ENCODE peak calls at places on chromosomes 16 and 17, in eight cellular contexts. One of them, this sample, is unnamed.

GRCh38 chr17:31877911-31878702 is 19.1 kb upstream of the COPRS start:
- DNase-seq in H9: no peak
- DNase-seq in heart right ventricle: no peak
- DNase-seq in OCI-LY7: no peak
- DNase-seq in transverse colon: no peak
- DNase-seq in mesendoderm: no peak
- DNase-seq in small intestine: no peak
- DNase-seq in neuronal stem cell: no peak
- DNase-seq in this sample: no peak

GRCh38 chr17:79842656-79843474 is 3.6 kb upstream of the CBX4 start:
- DNase-seq in H9: no peak
- DNase-seq in heart right ventricle: no peak
- DNase-seq in transverse colon: peak; percentile 32
- DNase-seq in small intestine: no peak
- DNase-seq in neuronal stem cell: no peak
- DNase-seq in OCI-LY7: no peak
- DNase-seq in mesendoderm: no peak
- DNase-seq in this sample: no peak

GRCh38 chr16:81636298-81636960 is 142.7 kb upstream of the PLCG2 start:
- DNase-seq in small intestine: peak; percentile 48
- DNase-seq in H9: no peak
- DNase-seq in mesendoderm: no peak
- DNase-seq in OCI-LY7: no peak
- DNase-seq in heart right ventricle: no peak
- DNase-seq in transverse colon: no peak
- DNase-seq in neuronal stem cell: no peak
- DNase-seq in this sample: no peak

GRCh38 chr16:31480851-31481250 is 2.1 kb upstream of the SLC5A2 start:
- DNase-seq in OCI-LY7: no peak
- DNase-seq in H9: no peak
- DNase-seq in small intestine: peak; percentile 82
- DNase-seq in heart right ventricle: peak; percentile 50
- DNase-seq in neuronal stem cell: no peak
- DNase-seq in mesendoderm: no peak
- DNase-seq in transverse colon: peak; percentile 59
- DNase-seq in this sample: no peak

GRCh38 chr17:556431-556995 is 158.1 kb downstream of the VPS53 start:
- DNase-seq in H9: no peak
- DNase-seq in neuronal stem cell: no peak
- DNase-seq in transverse colon: no peak
- DNase-seq in mesendoderm: no peak
- DNase-seq in OCI-LY7: no peak
- DNase-seq in small intestine: no peak
- DNase-seq in heart right ventricle: no peak
- DNase-seq in this sample: peak; percentile 8

GRCh38 chr17:4205917-4206316 is 57.9 kb downstream of the ANKFY1 start:
- DNase-seq in transverse colon: no peak
- DNase-seq in heart right ventricle: no peak
- DNase-seq in neuronal stem cell: no peak
- DNase-seq in OCI-LY7: no peak
- DNase-seq in small intestine: no peak
- DNase-seq in mesendoderm: no peak
- DNase-seq in H9: peak; percentile 2
- DNase-seq in this sample: no peak

GRCh38 chr17:77097772-77098171 is 43.0 kb upstream of the SEC14L1 start:
- DNase-seq in small intestine: no peak
- DNase-seq in neuronal stem cell: no peak
- DNase-seq in transverse colon: no peak
- DNase-seq in mesendoderm: no peak
- DNase-seq in OCI-LY7: no peak
- DNase-seq in heart right ventricle: no peak
- DNase-seq in H9: no peak
- DNase-seq in this sample: no peak

GRCh38 chr16:5001986-5002385 is 31.7 kb downstream of the NAGPA start:
- DNase-seq in OCI-LY7: no peak
- DNase-seq in small intestine: no peak
- DNase-seq in transverse colon: no peak
- DNase-seq in H9: no peak
- DNase-seq in neuronal stem cell: no peak
- DNase-seq in mesendoderm: no peak
- DNase-seq in heart right ventricle: no peak
- DNase-seq in this sample: no peak

GRCh38 chr16:29738514-29738913 is 7.3 kb downstream of the C16orf54 start:
- DNase-seq in transverse colon: peak; percentile 44
- DNase-seq in H9: no peak
- DNase-seq in small intestine: no peak
- DNase-seq in mesendoderm: no peak
- DNase-seq in heart right ventricle: no peak
- DNase-seq in OCI-LY7: peak; percentile 70
- DNase-seq in neuronal stem cell: no peak
- DNase-seq in this sample: no peak

GRCh38 chr17:4519361-4519788 is 20.7 kb downstream of the SPNS2 start:
- DNase-seq in heart right ventricle: peak; percentile 83
- DNase-seq in neuronal stem cell: no peak
- DNase-seq in OCI-LY7: no peak
- DNase-seq in transverse colon: no peak
- DNase-seq in small intestine: no peak
- DNase-seq in mesendoderm: no peak
- DNase-seq in H9: no peak
- DNase-seq in this sample: no peak

GRCh38 chr17:80826346-80826954 is 165.2 kb upstream of the CHMP6 start:
- DNase-seq in heart right ventricle: no peak
- DNase-seq in OCI-LY7: no peak
- DNase-seq in transverse colon: no peak
- DNase-seq in mesendoderm: no peak
- DNase-seq in small intestine: no peak
- DNase-seq in neuronal stem cell: no peak
- DNase-seq in H9: no peak
- DNase-seq in this sample: no peak

GRCh38 chr17:44045493-44045892 is 21.0 kb downstream of the LSM12 start:
- DNase-seq in mesendoderm: no peak
- DNase-seq in neuronal stem cell: no peak
- DNase-seq in OCI-LY7: no peak
- DNase-seq in H9: no peak
- DNase-seq in small intestine: no peak
- DNase-seq in transverse colon: no peak
- DNase-seq in heart right ventricle: no peak
- DNase-seq in this sample: no peak

GRCh38 chr17:44038604-44039007 is 23.8 kb upstream of the TMEM101 start:
- DNase-seq in heart right ventricle: no peak
- DNase-seq in mesendoderm: no peak
- DNase-seq in neuronal stem cell: no peak
- DNase-seq in transverse colon: no peak
- DNase-seq in H9: no peak
- DNase-seq in OCI-LY7: no peak
- DNase-seq in small intestine: peak; percentile 70
- DNase-seq in this sample: no peak

GRCh38 chr17:44043326-44043725 is 23.1 kb downstream of the LSM12 start:
- DNase-seq in transverse colon: no peak
- DNase-seq in H9: no peak
- DNase-seq in OCI-LY7: no peak
- DNase-seq in heart right ventricle: no peak
- DNase-seq in small intestine: no peak
- DNase-seq in neuronal stem cell: no peak
- DNase-seq in mesendoderm: no peak
- DNase-seq in this sample: no peak

GRCh38 chr17:44044092-44044491 is 22.4 kb downstream of the LSM12 start:
- DNase-seq in H9: no peak
- DNase-seq in small intestine: no peak
- DNase-seq in transverse colon: no peak
- DNase-seq in OCI-LY7: no peak
- DNase-seq in mesendoderm: no peak
- DNase-seq in neuronal stem cell: no peak
- DNase-seq in heart right ventricle: no peak
- DNase-seq in this sample: no peak

DNA sequence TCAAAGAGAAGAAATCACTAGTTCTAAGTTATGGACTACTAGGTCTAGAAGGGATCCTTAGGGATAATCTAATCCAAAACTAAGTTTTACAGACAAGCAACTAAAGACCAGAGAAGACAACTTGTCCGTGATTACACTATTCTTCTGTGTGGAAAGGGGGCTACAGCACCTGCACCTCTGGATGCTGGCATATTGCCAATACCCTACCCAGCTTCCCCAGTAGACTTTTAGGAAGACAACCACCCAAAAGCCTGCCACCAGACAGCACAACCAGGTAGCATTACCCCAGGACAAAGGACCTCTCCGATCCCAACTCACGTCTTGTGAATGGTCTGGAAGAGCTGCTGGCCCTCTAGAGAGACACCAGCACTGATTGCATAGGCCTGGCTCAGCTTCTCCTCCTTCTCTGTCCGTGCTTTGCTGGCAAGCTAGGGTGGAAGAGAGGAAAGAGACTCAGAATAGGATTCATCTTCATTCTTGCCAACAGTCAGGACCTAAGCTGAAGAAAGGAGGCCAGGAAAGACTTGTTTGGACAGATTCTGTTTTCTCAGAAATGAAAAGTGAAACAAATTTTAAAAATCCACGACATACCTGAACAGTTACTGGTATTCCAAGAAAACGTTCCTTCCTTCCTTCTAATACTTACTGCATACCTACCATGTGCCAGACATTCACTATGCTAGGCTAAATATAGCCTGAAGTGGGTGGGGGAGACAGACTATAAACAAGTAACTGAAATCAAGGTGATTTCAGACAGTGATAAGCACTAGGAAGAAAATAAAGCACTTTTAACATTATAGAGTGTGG is 25.3 kb upstream of the TMEM101 start:
- DNase-seq in small intestine: no peak
- DNase-seq in H9: no peak
- DNase-seq in transverse colon: no peak
- DNase-seq in heart right ventricle: no peak
- DNase-seq in mesendoderm: no peak
- DNase-seq in OCI-LY7: no peak
- DNase-seq in neuronal stem cell: no peak
- DNase-seq in this sample: no peak
- H3K27ac ChIP-seq in small intestine: no peak overlapping the region
- H3K27ac ChIP-seq in H9: no peak overlapping the region
- H3K27ac ChIP-seq in transverse colon: peak overlapping the region; percentile 59
- H3K27ac ChIP-seq in heart right ventricle: no peak overlapping the region
- H3K27ac ChIP-seq in mesendoderm: no peak overlapping the region
- H3K27ac ChIP-seq in OCI-LY7: no peak overlapping the region
- H3K27ac ChIP-seq in neuronal stem cell: no peak overlapping the region
- H3K27ac ChIP-seq in this sample: no peak overlapping the region

DNA sequence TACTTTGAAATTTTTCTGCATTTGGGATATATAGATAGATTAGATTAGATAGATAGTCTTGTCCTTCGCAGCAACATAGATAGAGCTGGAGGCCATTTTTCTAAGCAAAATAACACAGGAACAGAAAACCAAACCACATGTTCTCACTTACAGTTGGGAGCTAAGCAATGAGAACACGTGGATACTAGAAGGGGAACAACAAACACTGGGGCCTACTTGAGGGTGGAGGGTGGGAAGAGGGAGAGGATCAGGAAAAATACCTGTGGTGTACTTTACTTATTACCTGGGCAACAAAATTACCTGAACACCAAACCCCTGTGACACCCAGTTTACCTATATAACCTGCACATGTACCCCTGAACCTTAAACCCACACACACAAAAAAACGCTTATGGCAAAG is 14.3 kb downstream of the PRKAR1A start:
- DNase-seq in heart right ventricle: no peak
- DNase-seq in neuronal stem cell: no peak
- DNase-seq in transverse colon: no peak
- DNase-seq in H9: no peak
- DNase-seq in OCI-LY7: no peak
- DNase-seq in small intestine: no peak
- DNase-seq in mesendoderm: no peak
- DNase-seq in this sample: no peak
- H3K27ac ChIP-seq in heart right ventricle: no peak overlapping the region
- H3K27ac ChIP-seq in neuronal stem cell: no peak overlapping the region
- H3K27ac ChIP-seq in transverse colon: no peak overlapping the region
- H3K27ac ChIP-seq in H9: no peak overlapping the region
- H3K27ac ChIP-seq in OCI-LY7: no peak overlapping the region
- H3K27ac ChIP-seq in small intestine: peak overlapping the region; percentile 4
- H3K27ac ChIP-seq in mesendoderm: no peak overlapping the region
- H3K27ac ChIP-seq in this sample: no peak overlapping the region

DNA sequence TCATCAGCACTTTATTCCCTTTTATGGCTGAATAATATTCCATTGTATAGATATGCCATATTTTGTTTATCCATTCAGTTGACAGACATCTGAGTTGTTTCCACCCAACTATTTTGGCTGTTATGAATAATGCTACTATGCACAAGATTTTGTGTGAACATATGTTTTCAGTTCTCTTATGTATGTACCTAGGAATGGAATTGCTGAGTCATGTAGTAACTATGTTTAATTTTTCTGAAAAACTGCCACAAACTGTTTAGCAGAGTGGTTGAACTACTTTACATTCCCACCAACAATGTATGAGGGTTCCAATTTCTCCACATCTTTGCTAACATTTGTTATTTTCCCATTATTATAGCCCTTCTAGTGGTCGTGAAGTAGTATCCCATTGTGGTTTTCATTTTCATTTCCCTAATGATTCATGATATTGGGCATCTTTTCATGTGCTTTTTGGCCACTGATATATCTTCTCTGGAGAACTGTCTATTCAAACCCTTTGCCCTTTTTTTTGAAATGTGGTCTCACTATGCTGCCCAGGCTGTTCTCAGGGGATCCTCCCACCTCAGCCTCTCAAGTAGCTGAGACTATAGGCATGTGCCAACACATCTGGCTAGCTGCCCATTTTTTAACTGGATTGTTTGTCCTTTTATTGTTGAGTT is 26.3 kb downstream of the SMURF2 start:
- DNase-seq in small intestine: no peak
- DNase-seq in heart right ventricle: no peak
- DNase-seq in H9: no peak
- DNase-seq in transverse colon: no peak
- DNase-seq in mesendoderm: no peak
- DNase-seq in neuronal stem cell: no peak
- DNase-seq in OCI-LY7: no peak
- DNase-seq in this sample: no peak
- H3K27ac ChIP-seq in small intestine: no peak overlapping the region
- H3K27ac ChIP-seq in heart right ventricle: no peak overlapping the region
- H3K27ac ChIP-seq in H9: no peak overlapping the region
- H3K27ac ChIP-seq in transverse colon: no peak overlapping the region
- H3K27ac ChIP-seq in mesendoderm: no peak overlapping the region
- H3K27ac ChIP-seq in neuronal stem cell: no peak overlapping the region
- H3K27ac ChIP-seq in OCI-LY7: no peak overlapping the region
- H3K27ac ChIP-seq in this sample: no peak overlapping the region

DNA sequence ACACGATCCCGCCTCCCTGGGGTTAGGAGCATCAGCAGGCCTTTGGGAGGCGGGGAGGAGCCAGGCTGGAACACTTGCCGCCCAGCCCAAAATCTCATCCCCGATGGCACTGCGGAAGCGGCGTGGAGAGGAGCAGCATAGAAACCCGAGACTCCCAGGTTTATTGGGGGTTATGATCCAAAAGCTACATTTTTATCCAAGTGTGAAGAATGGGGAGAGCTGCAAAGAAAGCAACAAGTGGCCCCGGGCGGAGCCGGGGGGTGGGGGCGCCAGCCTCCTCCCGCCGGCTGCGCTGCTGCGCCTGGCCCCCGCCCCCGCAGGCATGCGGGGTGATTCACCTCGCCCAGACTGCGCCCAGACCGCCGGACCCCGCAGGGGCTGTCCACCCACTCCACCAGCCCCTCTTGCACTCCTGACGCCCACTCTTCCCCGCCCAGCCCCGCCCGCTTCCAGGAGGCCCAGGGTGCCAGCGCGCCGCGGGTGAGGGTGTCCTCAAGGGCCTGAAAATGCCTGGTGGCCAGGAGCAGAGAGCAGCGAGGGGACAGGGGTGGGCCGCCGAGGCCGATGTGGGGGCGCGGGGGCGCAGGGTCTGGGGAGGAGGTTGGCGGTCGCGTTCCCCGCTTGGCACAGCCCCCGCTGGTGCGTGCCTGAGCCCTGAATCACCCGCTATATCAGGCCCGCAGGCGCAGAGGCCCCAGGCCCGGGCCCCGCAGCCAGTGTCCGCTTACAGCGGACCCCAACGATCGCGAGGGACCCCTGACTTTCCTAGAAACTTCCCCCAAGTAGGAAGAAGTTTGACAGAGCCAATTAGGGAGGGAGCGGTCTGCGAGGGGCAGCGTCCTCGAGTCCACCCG is 1.4 kb downstream of the CAVIN1 start:
- DNase-seq in small intestine: no peak
- DNase-seq in transverse colon: no peak
- DNase-seq in neuronal stem cell: no peak
- DNase-seq in mesendoderm: no peak
- DNase-seq in heart right ventricle: no peak
- DNase-seq in OCI-LY7: no peak
- DNase-seq in H9: peak; percentile 57
- DNase-seq in this sample: no peak
- H3K27ac ChIP-seq in small intestine: no peak overlapping the region
- H3K27ac ChIP-seq in transverse colon: peak overlapping the region; percentile 94
- H3K27ac ChIP-seq in neuronal stem cell: no peak overlapping the region
- H3K27ac ChIP-seq in mesendoderm: peak overlapping the region; percentile 36
- H3K27ac ChIP-seq in heart right ventricle: peak overlapping the region; percentile 96
- H3K27ac ChIP-seq in OCI-LY7: no peak overlapping the region
- H3K27ac ChIP-seq in H9: no peak overlapping the region
- H3K27ac ChIP-seq in this sample: peak overlapping the region; percentile 85